ENCODE peak calls at places on chromosomes 7 and 10, in four cellular contexts. N is SK-N-SH, F is K562, C is H1. K is an unnamed sample.

GRCh38 chr7:128904381-128905197 is 5.9 kb downstream of the KCP start:
- DNase-seq in N (peak; percentile 87), F (peak; percentile 78), C (no peak), K (no peak)

GRCh38 chr10:92688927-92689662 is 660 bp upstream of the HHEX start:
- DNase-seq in N (peak; percentile 73), F (peak; percentile 71), C (no peak), K (peak; percentile 55)

GRCh38 chr10:110285501-110285900 is 19.2 kb downstream of the SMNDC1 start:
- DNase-seq in N (no peak), F (no peak), C (no peak), K (no peak)

GRCh38 chr10:129777687-129778086 is 186.4 kb downstream of the EBF3 start:
- DNase-seq in N (no peak), F (no peak), C (no peak), K (no peak)

GRCh38 chr10:24457661-24458318 is 248.9 kb downstream of the KIAA1217 start:
- DNase-seq in N (no peak), F (no peak), C (no peak), K (no peak)

GRCh38 chr10:62614389-62615157 is 189.9 kb upstream of the ADO start:
- DNase-seq in N (no peak), F (no peak), C (no peak), K (no peak)

GRCh38 chr10:48469516-48470020 is 135.3 kb downstream of the ARHGAP22 start:
- DNase-seq in N (peak; percentile 58), F (peak; percentile 37), C (no peak), K (no peak)

GRCh38 chr7:15558747-15559146 is 3.1 kb downstream of the AGMO start:
- DNase-seq in N (no peak), F (no peak), C (no peak), K (no peak)

GRCh38 chr10:35795131-35795819 is 153.2 kb upstream of the FZD8 start:
- DNase-seq in N (no peak), F (no peak), C (no peak), K (no peak)

GRCh38 chr10:118210276-118210675 is 131.8 kb downstream of the FAM204A start:
- DNase-seq in N (no peak), F (no peak), C (no peak), K (no peak)

GRCh38 chr7:17501461-17502208 is 203.2 kb downstream of the AHR start:
- DNase-seq in N (no peak), F (no peak), C (no peak), K (no peak)

GRCh38 chr10:126309193-126309592 is 79.1 kb downstream of the ADAM12 start:
- DNase-seq in N (no peak), F (no peak), C (no peak), K (no peak)

GRCh38 chr10:131049051-131049450 is 262.5 kb downstream of the TCERG1L start:
- DNase-seq in N (no peak), F (no peak), C (peak; percentile 89), K (peak; percentile 34)

GRCh38 chr10:76354349-76354748 is 922.9 kb downstream of the LRMDA start:
- DNase-seq in N (no peak), F (no peak), C (no peak), K (no peak)

GRCh38 chr7:77258014-77258413 is 58.4 kb upstream of the FGL2 start:
- DNase-seq in N (peak; percentile 69), F (peak; percentile 10), C (no peak), K (no peak)

DNA sequence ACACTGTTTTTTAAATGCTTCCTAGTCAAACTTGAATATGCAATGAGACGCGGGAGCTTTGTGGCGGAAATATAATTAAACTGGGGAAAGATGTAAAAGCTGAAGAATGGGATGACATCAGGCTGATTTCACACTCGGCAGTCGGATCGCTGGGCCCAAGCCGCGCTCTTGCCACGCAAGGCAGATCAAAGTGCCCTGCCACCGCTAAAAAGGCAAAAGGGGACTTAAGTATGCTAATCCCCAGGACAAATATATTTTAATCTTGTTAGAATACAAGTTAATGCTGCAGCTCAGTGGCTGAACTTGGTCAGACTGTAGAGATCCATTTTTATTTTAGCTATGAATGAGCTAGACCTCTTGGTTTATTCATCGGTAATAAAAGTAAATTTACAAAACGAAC is 13.8 kb downstream of the EN2 start:
- DNase-seq in N (no peak), F (no peak), C (no peak), K (no peak)
- TF ChIP-seq TEAD4 in N (no peak), F (no peak), C (no peak), K (no peak)

DNA sequence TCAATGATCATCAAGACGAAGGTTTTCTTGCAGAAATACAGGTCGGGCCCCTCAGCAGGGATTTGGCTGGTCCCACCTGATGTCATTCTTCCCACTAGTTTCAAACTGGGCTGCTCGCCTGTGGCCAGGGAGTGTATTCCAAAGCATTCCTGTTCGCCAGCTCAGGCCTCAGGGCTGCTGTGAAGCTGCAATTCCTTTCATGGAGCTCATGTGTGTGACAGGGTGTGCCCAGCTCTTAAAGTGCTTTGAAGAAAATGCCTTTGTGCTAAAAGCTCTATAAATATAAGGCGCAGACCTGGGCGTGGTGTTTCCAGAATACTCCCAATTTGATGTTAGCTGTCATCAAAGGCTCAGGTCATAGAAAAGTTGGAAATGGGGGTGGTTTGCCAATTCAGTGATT is 297.5 kb upstream of the LYZL1 start:
- DNase-seq in N (no peak), F (no peak), C (peak; percentile 15), K (no peak)
- TF ChIP-seq TEAD4 in N (no peak), F (no peak), C (no peak), K (no peak)

DNA sequence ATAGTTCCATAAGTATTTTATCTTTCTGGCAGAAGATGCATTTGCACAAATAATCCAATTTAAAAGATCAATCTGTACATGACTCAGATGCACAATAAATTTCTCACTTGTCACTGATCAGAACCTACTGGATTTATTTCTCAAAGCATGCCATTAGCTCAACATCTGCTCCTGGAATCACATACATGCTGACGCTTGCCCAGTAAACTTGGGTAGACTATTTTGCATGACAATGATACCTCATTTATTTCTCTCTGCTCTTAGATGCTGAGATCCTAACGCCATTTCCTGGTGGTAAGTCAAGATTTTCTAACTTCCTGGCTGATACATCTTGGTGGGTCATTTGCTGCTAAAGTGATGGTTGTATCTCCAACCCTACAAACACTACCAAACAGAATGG is 33.8 kb upstream of the C10orf120 start:
- DNase-seq in N (no peak), F (no peak), C (no peak), K (no peak)
- TF ChIP-seq TEAD4 in N (no peak), F (no peak), C (no peak), K (no peak)

GRCh38 chr7:117750612-117751563 is 122.4 kb downstream of the CTTNBP2 start:
- DNase-seq in N (peak; percentile 31), F (peak; percentile 37), C (no peak), K (no peak)
- TF ChIP-seq TEAD4 in N (no peak), F (no peak), C (no peak), K (no peak)

GRCh38 chr10:74924251-74924954 is 98.0 kb downstream of the KAT6B start:
- DNase-seq in N (no peak), F (no peak), C (no peak), K (no peak)
- TF ChIP-seq TEAD4 in N (peak; percentile 86), F (no peak), C (no peak), K (no peak)

GRCh38 chr10:89479255-89479654 is 56.1 kb downstream of the SLC16A12 start:
- DNase-seq in N (no peak), F (no peak), C (no peak), K (no peak)
- TF ChIP-seq TEAD4 in N (no peak), F (no peak), C (no peak), K (no peak)

GRCh38 chr7:26856481-26856880 is 7.9 kb downstream of the SKAP2 start:
- DNase-seq in N (no peak), F (no peak), C (no peak), K (no peak)
- TF ChIP-seq TEAD4 in N (no peak), F (no peak), C (no peak), K (no peak)

K was measured in WTC11.